ENCODE peak calls at places on chromosomes 3 and 15, in ten cellular contexts. D is naive thymus-derived CD4-positive, alpha-beta T cell; I is NCI-H510A treated with DMSO at 0.1 percent for 48 hours; N is A549; X is cardiac muscle cell; W is AG08396; G is D721Med; B is AG10803; E is tibial artery; L is activated CD8-positive, alpha-beta memory T cell treated with anti-CD3 and anti-CD28 coated beads, Interleukin-2, amount 10 ng/mL, durations not matched to agents 7 days and 5 days. C is an unnamed sample.

GRCh38 chr3:7733933-7734332 is 767.7 kb upstream of the LMCD1 start:
- DNase-seq in B (no peak), D (no peak), E (no peak), N (no peak), I (no peak), L (no peak), W (no peak), X (no peak), G (no peak), C (no peak)

GRCh38 chr3:53046171-53047170 is 598 bp upstream of the SFMBT1 start:
- DNase-seq in W (no peak), E (peak), B (peak), N (peak), G (peak), D (peak), I (no peak), X (peak), L (peak), C (no peak)

GRCh38 chr15:61038387-61038786 is 190.7 kb downstream of the RORA start:
- DNase-seq in N (peak), E (peak), B (peak), X (peak), G (no peak), I (peak), W (no peak), L (no peak), D (no peak), C (peak)

GRCh38 chr3:39763390-39763789 is 46.0 kb upstream of the MYRIP start:
- DNase-seq in G (no peak), X (no peak), E (no peak), D (no peak), B (no peak), W (no peak), N (no peak), I (no peak), L (no peak), C (no peak)

GRCh38 chr3:138232705-138233364 is 45.7 kb downstream of the ARMC8 start:
- DNase-seq in L (no peak), D (no peak), E (no peak), N (no peak), G (no peak), I (no peak), B (no peak), W (no peak), X (no peak), C (no peak)

GRCh38 chr15:80308002-80308401 is 56.0 kb upstream of the CTXND1 start:
- DNase-seq in L (no peak), N (peak), X (no peak), G (no peak), W (no peak), I (no peak), D (no peak), E (no peak), B (no peak), C (no peak)

GRCh38 chr15:44710236-44711088 is 661 bp downstream of the PATL2 start:
- DNase-seq in W (no peak), X (peak), L (peak), I (no peak), G (no peak), B (peak), E (peak), N (peak), D (peak), C (no peak)

GRCh38 chr15:26864664-26865191 is 2.1 kb upstream of the GABRA5 start:
- DNase-seq in N (peak), B (peak), I (peak), D (no peak), L (no peak), E (no peak), G (no peak), X (peak), W (peak), C (peak)

GRCh38 chr3:2354702-2355101 is 256.0 kb downstream of the CNTN4 start:
- DNase-seq in W (no peak), E (peak), G (no peak), B (no peak), X (peak), D (no peak), I (peak), N (peak), L (no peak), C (peak)

C was measured in HEK293T.